ENCODE peak calls at places on chromosome 15, in five cellular contexts. W is activated naive CD8-positive, alpha-beta T cell treated with anti-CD3 and anti-CD28 coated beads for 36 hours; Q is left ventricle myocardium inferior; A is SK-N-DZ; T is ureter. J is an unnamed sample.

GRCh38 chr15:74242296-74242929 is 6.3 kb downstream of the CCDC33 start:
- DNase-seq in W (no peak), Q (no peak), A (no peak), T (no peak), J (no peak)

GRCh38 chr15:60004846-60005351 is 788 bp downstream of the FOXB1 start:
- DNase-seq in W (no peak), Q (no peak), A (no peak), T (no peak), J (no peak)

GRCh38 chr15:85047271-85047948 is 65.8 kb downstream of the PDE8A start:
- DNase-seq in W (no peak), Q (no peak), A (no peak), T (no peak), J (no peak)

GRCh38 chr15:66486887-66487286 is 10.7 kb downstream of the SNAPC5 start:
- DNase-seq in W (no peak), Q (no peak), A (no peak), T (no peak), J (no peak)

GRCh38 chr15:90082140-90082713 is 20.0 kb downstream of the IDH2 start:
- DNase-seq in W (no peak), Q (no peak), A (no peak), T (no peak), J (no peak)

GRCh38 chr15:40339621-40339945 is 1.2 kb downstream of the CCDC9B start:
- DNase-seq in W (no peak), Q (no peak), A (peak), T (no peak), J (no peak)

GRCh38 chr15:83516935-83517334 is 69.8 kb downstream of the SH3GL3 start:
- DNase-seq in W (no peak), Q (no peak), A (no peak), T (no peak), J (no peak)

GRCh38 chr15:20358066-20358780 is 183.4 kb downstream of the GOLGA6L6 start:
- DNase-seq in W (no peak), Q (no peak), A (no peak), T (peak), J (no peak)

GRCh38 chr15:69337133-69337532 is 38.4 kb downstream of the PAQR5 start:
- DNase-seq in W (no peak), Q (no peak), A (no peak), T (no peak), J (no peak)

GRCh38 chr15:47443839-47444238 is 273.5 kb upstream of the SEMA6D start:
- DNase-seq in W (no peak), Q (no peak), A (no peak), T (no peak), J (no peak)

GRCh38 chr15:59315914-59316428 is 56.7 kb downstream of the MYO1E start:
- DNase-seq in W (no peak), Q (no peak), A (no peak), T (no peak), J (no peak)

GRCh38 chr15:82804575-82804949 is 1.3 kb downstream of the FSD2 start:
- DNase-seq in W (no peak), Q (no peak), A (no peak), T (no peak), J (no peak)

GRCh38 chr15:82999905-83000671 is 11.4 kb downstream of the C15orf40 start:
- DNase-seq in W (peak), Q (no peak), A (peak), T (no peak), J (no peak)

GRCh38 chr15:87582169-87582568 is 674.4 kb downstream of the NTRK3 start:
- DNase-seq in W (no peak), Q (no peak), A (peak), T (no peak), J (no peak)